ENCODE peak calls at places on chromosomes 13 and 19, in ten cellular contexts. K is RWPE1, I is neural crest cell, V is astrocyte of the spinal cord, C is fibroblast of mammary gland, R is bronchial epithelial cell, Z is endodermal cell, E is mammary epithelial cell, X is CD14-positive monocyte, B is cardiac fibroblast. Q is an unnamed sample.

GRCh38 chr19:31232220-31232619 is 117.0 kb downstream of the TSHZ3 start:
- DNase-seq in X (no peak), C (peak), Z (no peak), I (no peak), R (no peak), K (no peak), E (no peak), V (peak), B (peak), Q (no peak)

GRCh38 chr13:31920301-31920818 is 111.2 kb upstream of the FRY start:
- DNase-seq in Z (no peak), K (no peak), B (peak), E (no peak), X (no peak), C (peak), V (no peak), I (no peak), R (no peak), Q (no peak)

GRCh38 chr19:53657778-53658177 is 26.0 kb downstream of the DPRX start:
- DNase-seq in C (no peak), I (no peak), R (no peak), V (no peak), X (no peak), E (no peak), B (no peak), K (no peak), Z (no peak), Q (no peak)

GRCh38 chr13:33236021-33236420 is 49.5 kb downstream of the STARD13 start:
- DNase-seq in I (no peak), Z (no peak), B (peak), R (peak), X (no peak), V (peak), C (peak), E (no peak), K (peak), Q (no peak)

GRCh38 chr13:94198666-94199065 is 280.8 kb downstream of the DCT start:
- DNase-seq in R (no peak), V (peak), Z (no peak), I (no peak), B (peak), K (no peak), C (no peak), X (no peak), E (no peak), Q (no peak)

GRCh38 chr13:96700657-96701056 is 293.6 kb downstream of the OXGR1 start:
- DNase-seq in B (peak), Z (no peak), E (no peak), C (peak), R (no peak), V (no peak), K (no peak), X (no peak), I (no peak), Q (no peak)

GRCh38 chr19:23558541-23558940 is 128.5 kb downstream of the ZNF675 start:
- DNase-seq in C (no peak), B (no peak), I (no peak), Z (no peak), V (no peak), K (no peak), R (no peak), X (no peak), E (no peak), Q (no peak)

GRCh38 chr13:28449826-28450773 is 44.8 kb downstream of the FLT1 start:
- DNase-seq in X (no peak), Z (no peak), K (no peak), B (no peak), E (no peak), C (no peak), R (no peak), I (no peak), V (no peak), Q (no peak)

GRCh38 chr19:43132696-43133095 is 50.2 kb upstream of the PSG2 start:
- DNase-seq in V (no peak), X (no peak), Z (no peak), C (peak), I (no peak), B (no peak), R (peak), K (no peak), E (peak), Q (no peak)

GRCh38 chr13:114069376-114070097 is 62.9 kb downstream of the RASA3 start:
- DNase-seq in Z (no peak), B (no peak), C (no peak), E (no peak), K (no peak), X (no peak), R (no peak), I (no peak), V (no peak), Q (no peak)

GRCh38 chr19:2315818-2316353 is 7.9 kb upstream of the LINGO3 start:
- DNase-seq in Z (peak), V (peak), R (no peak), X (peak), I (peak), B (peak), E (no peak), K (no peak), C (peak), Q (no peak)

GRCh38 chr19:2607712-2608601 is 94.5 kb downstream of the GNG7 start:
- DNase-seq in R (no peak), C (no peak), I (no peak), X (no peak), E (no peak), B (no peak), K (no peak), Z (no peak), V (no peak), Q (no peak)

GRCh38 chr13:81770868-81771505 is 1430.1 kb upstream of the SPRY2 start:
- DNase-seq in K (no peak), R (no peak), E (no peak), B (no peak), X (no peak), V (no peak), Z (peak), C (no peak), I (no peak), Q (no peak)

GRCh38 chr13:66513728-66514127 is 716.4 kb downstream of the PCDH9 start:
- DNase-seq in E (no peak), C (no peak), K (no peak), R (peak), X (no peak), V (peak), I (no peak), B (peak), Z (no peak), Q (no peak)

GRCh38 chr13:85806553-85807175 is 7.4 kb upstream of the SLITRK6 start:
- DNase-seq in E (peak), B (peak), X (no peak), I (no peak), Z (no peak), C (peak), R (peak), K (peak), V (peak), Q (peak)

GRCh38 chr13:56561327-56561726 is 579.4 kb upstream of the PRR20A start:
- DNase-seq in R (peak), V (no peak), X (no peak), I (no peak), Z (no peak), E (no peak), C (no peak), K (peak), B (no peak), Q (no peak)

GRCh38 chr13:43983373-43983772 is 103.7 kb downstream of the LACC1 start:
- DNase-seq in R (peak), I (no peak), Z (no peak), X (no peak), E (no peak), K (no peak), B (no peak), C (no peak), V (no peak), Q (no peak)

GRCh38 chr13:36431204-36432105 is 840 bp upstream of the CCNA1 start:
- DNase-seq in K (peak), R (no peak), I (no peak), Z (no peak), E (peak), V (no peak), C (no peak), B (no peak), X (no peak), Q (no peak)

GRCh38 chr13:48319458-48320395 is 16.2 kb downstream of the RB1 start:
- DNase-seq in I (no peak), B (no peak), C (no peak), Z (no peak), E (no peak), X (no peak), V (no peak), K (no peak), R (no peak), Q (no peak)

GRCh38 chr13:74867460-74867859 is 614.5 kb downstream of the TBC1D4 start:
- DNase-seq in X (no peak), B (peak), C (peak), I (no peak), Z (no peak), E (peak), K (no peak), V (no peak), R (peak), Q (no peak)

GRCh38 chr19:33134571-33135041 is 2.7 kb downstream of the WDR88 start:
- DNase-seq in C (no peak), K (no peak), V (no peak), I (no peak), Z (peak), R (no peak), B (no peak), E (no peak), X (no peak), Q (no peak)

GRCh38 chr13:101915755-101916107 is 463.3 kb downstream of the ITGBL1 start:
- DNase-seq in I (no peak), E (no peak), B (no peak), V (no peak), Z (no peak), R (no peak), K (no peak), C (no peak), X (no peak), Q (no peak)

GRCh38 chr13:101916108-101916757 is 463.8 kb downstream of the ITGBL1 start:
- DNase-seq in K (no peak), E (peak), C (peak), X (no peak), R (no peak), I (peak), V (peak), Z (peak), B (peak), Q (no peak)

GRCh38 chr13:101917833-101918755 is 465.6 kb downstream of the ITGBL1 start:
- DNase-seq in C (no peak), B (no peak), V (no peak), R (no peak), Z (peak), X (no peak), E (no peak), K (no peak), I (no peak), Q (no peak)

GRCh38 chr13:101917475-101917810 is 465.0 kb downstream of the ITGBL1 start:
- DNase-seq in Z (peak), K (no peak), I (no peak), B (no peak), E (no peak), V (no peak), R (no peak), X (no peak), C (no peak), Q (no peak)

DNA sequence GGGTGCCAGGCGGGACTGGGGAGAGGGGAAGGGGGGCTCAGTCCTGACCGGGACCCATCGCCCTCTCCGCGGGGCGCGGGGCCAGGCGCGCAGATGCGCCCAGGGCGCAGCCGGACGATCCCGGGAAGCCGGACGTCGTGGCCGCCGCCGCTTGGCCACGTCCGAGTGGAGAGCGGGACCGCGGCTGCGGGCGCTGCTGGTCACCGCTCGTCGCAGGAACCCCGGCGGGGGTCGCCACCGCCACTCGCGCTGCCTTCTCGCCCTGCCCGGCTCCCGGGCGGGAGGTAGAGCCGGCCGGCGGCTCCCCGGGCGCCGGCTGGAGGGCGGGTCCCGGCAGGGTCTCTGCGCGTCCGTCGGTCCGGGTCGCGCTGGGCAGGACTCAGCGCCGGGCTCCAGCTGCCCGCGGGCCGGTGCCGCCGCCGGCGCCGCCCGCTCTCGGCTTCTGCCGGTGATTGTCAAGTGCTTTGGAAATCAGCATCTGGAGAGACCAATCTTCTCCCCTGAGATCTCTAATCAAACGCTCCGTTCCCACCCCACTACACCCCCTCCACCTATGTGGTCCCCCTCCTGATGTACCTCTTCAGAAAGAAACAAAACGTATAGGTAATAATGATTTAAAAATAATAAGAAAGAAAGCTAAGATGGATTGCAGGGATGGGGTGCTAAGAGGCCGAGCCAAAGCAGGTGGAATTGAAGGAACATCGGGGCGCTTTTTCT is 464.4 kb downstream of the ITGBL1 start:
- DNase-seq in V (no peak), X (no peak), K (no peak), C (no peak), R (no peak), E (no peak), B (no peak), I (peak), Z (peak), Q (no peak)
- TF ChIP-seq CTCF in V (no peak), X (no peak), K (no peak), C (no peak), R (no peak), E (no peak), B (no peak), I (no peak), Z (no peak), Q (no peak)

GRCh38 chr13:23770428-23770827 is 118.8 kb downstream of the MIPEP start:
- DNase-seq in V (no peak), I (no peak), C (no peak), X (no peak), Z (peak), R (no peak), B (no peak), K (no peak), E (no peak), Q (no peak)
- TF ChIP-seq CTCF in V (no peak), I (no peak), C (no peak), X (no peak), Z (peak), R (no peak), B (no peak), K (no peak), E (no peak), Q (no peak)

GRCh38 chr19:48511800-48512503 is at the start of gene LMTK3:
- DNase-seq in V (no peak), Z (no peak), I (no peak), K (peak), R (no peak), C (peak), E (no peak), B (peak), X (no peak), Q (no peak)
- TF ChIP-seq CTCF in V (no peak), Z (no peak), I (no peak), K (no peak), R (no peak), C (no peak), E (no peak), B (no peak), X (no peak), Q (no peak)

GRCh38 chr19:11451942-11452813 is 16.7 kb downstream of the PRKCSH start:
- DNase-seq in I (no peak), R (no peak), V (no peak), C (no peak), E (no peak), B (no peak), Z (peak), K (no peak), X (no peak), Q (no peak)
- TF ChIP-seq CTCF in I (no peak), R (no peak), V (peak), C (no peak), E (no peak), B (no peak), Z (peak), K (no peak), X (no peak), Q (no peak)

GRCh38 chr19:50465986-50466771 is 10.1 kb upstream of the EMC10 start:
- DNase-seq in B (no peak), I (peak), X (no peak), R (no peak), Z (peak), E (no peak), V (no peak), K (no peak), C (no peak), Q (no peak)
- TF ChIP-seq CTCF in B (peak), I (peak), X (no peak), R (peak), Z (peak), E (no peak), V (peak), K (no peak), C (no peak), Q (peak)

DNA sequence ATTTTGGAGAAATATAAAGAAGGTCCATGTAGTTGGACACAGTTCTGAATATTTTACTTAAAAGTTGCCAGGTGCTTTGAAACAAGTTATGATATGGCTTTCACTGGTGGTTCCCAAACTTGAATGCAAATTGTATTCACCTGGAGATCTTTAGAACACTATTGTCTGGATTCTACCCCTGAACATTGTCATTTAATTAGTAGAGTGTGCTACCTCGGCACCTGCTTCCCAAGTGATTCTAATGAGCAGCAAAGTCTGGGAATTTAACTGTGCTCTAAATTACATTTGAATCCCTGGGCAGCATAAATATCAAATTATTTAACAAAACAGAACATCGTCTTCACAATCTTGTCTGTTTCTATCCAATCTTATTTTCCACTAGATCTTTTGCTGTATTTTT is 2483.3 kb downstream of the PCDH9 start:
- DNase-seq in V (no peak), I (no peak), Z (no peak), E (no peak), R (no peak), C (no peak), X (no peak), K (no peak), B (no peak), Q (no peak)
- TF ChIP-seq CTCF in V (no peak), I (no peak), Z (no peak), E (no peak), R (no peak), C (no peak), X (no peak), K (no peak), B (no peak), Q (no peak)

Q was measured in AG04449.